ENCODE peak calls at places on chromosomes 6 and 20, in seven cellular contexts. J, M, E, K, P, L and D are unnamed samples.

GRCh38 chr6:42045538-42046460 is 4.5 kb upstream of the TAF8 start:
- DNase-seq in J (peak; percentile 84), M (peak; percentile 90), E (peak; percentile 91), K (peak; percentile 96), P (peak; percentile 85), L (peak; percentile 56), D (peak; percentile 43)

GRCh38 chr6:163356324-163356723 is 58.2 kb upstream of the QKI start:
- DNase-seq in J (no peak), M (peak; percentile 72), E (peak; percentile 79), K (peak; percentile 66), P (no peak), L (peak; percentile 51), D (no peak)

GRCh38 chr6:124480021-124480430 is 482.2 kb upstream of the RNF217 start:
- DNase-seq in J (no peak), M (no peak), E (peak; percentile 17), K (no peak), P (no peak), L (no peak), D (peak; percentile 83)

GRCh38 chr6:150987371-150987828 is 121.9 kb downstream of the MTHFD1L start:
- DNase-seq in J (no peak), M (no peak), E (peak; percentile 24), K (no peak), P (no peak), L (no peak), D (no peak)

GRCh38 chr6:118501816-118502568 is 46.1 kb upstream of the PLN start:
- DNase-seq in J (no peak), M (no peak), E (no peak), K (no peak), P (peak; percentile 8), L (no peak), D (no peak)

GRCh38 chr6:30356519-30356918 is 11.6 kb downstream of the RPP21 start:
- DNase-seq in J (no peak), M (no peak), E (no peak), K (no peak), P (no peak), L (no peak), D (no peak)

GRCh38 chr20:40160151-40160550 is 528.9 kb downstream of the MAFB start:
- DNase-seq in J (no peak), M (peak; percentile 13), E (peak; percentile 75), K (peak; percentile 26), P (peak; percentile 76), L (peak; percentile 73), D (no peak)

GRCh38 chr6:146543211-146543939 is at the start of gene RAB32:
- DNase-seq in J (peak; percentile 91), M (peak; percentile 94), E (peak; percentile 92), K (peak; percentile 94), P (peak; percentile 97), L (peak; percentile 95), D (peak; percentile 74)

GRCh38 chr6:13331516-13332348 is 3.4 kb upstream of the TBC1D7 start:
- DNase-seq in J (no peak), M (no peak), E (peak; percentile 57), K (no peak), P (peak; percentile 47), L (peak; percentile 45), D (no peak)

GRCh38 chr6:116779569-116780164 is 14.1 kb upstream of the FAM162B start:
- DNase-seq in J (no peak), M (no peak), E (peak; percentile 36), K (no peak), P (peak; percentile 70), L (peak; percentile 52), D (no peak)

GRCh38 chr6:157143171-157143884 is 180.0 kb downstream of the TMEM242 start:
- DNase-seq in J (no peak), M (peak; percentile 54), E (peak; percentile 91), K (peak; percentile 42), P (no peak), L (peak; percentile 56), D (peak; percentile 89)

GRCh38 chr6:52990342-52990741 is 4.7 kb downstream of the GSTA4 start:
- DNase-seq in J (no peak), M (no peak), E (no peak), K (no peak), P (peak; percentile 20), L (no peak), D (no peak)

GRCh38 chr6:122772724-122773123 is 6.8 kb upstream of the FABP7 start:
- DNase-seq in J (no peak), M (no peak), E (no peak), K (no peak), P (peak; percentile 28), L (no peak), D (no peak)
- TF ChIP-seq CTCF in J (no peak), M (no peak), E (no peak), K (no peak), P (no peak), L (no peak), D (no peak)

GRCh38 chr6:32799740-32800139 is 17.1 kb downstream of the HLA-DOB start:
- DNase-seq in J (no peak), M (no peak), E (no peak), K (no peak), P (no peak), L (no peak), D (no peak)

GRCh38 chr6:32792901-32793400 is 23.9 kb downstream of the HLA-DOB start:
- DNase-seq in J (no peak), M (no peak), E (no peak), K (no peak), P (no peak), L (no peak), D (no peak)

GRCh38 chr6:32794510-32794909 is 22.3 kb downstream of the HLA-DOB start:
- DNase-seq in J (no peak), M (no peak), E (no peak), K (no peak), P (no peak), L (no peak), D (no peak)

GRCh38 chr6:32799168-32799567 is 17.6 kb downstream of the HLA-DOB start:
- DNase-seq in J (no peak), M (no peak), E (no peak), K (no peak), P (no peak), L (no peak), D (no peak)

DNA sequence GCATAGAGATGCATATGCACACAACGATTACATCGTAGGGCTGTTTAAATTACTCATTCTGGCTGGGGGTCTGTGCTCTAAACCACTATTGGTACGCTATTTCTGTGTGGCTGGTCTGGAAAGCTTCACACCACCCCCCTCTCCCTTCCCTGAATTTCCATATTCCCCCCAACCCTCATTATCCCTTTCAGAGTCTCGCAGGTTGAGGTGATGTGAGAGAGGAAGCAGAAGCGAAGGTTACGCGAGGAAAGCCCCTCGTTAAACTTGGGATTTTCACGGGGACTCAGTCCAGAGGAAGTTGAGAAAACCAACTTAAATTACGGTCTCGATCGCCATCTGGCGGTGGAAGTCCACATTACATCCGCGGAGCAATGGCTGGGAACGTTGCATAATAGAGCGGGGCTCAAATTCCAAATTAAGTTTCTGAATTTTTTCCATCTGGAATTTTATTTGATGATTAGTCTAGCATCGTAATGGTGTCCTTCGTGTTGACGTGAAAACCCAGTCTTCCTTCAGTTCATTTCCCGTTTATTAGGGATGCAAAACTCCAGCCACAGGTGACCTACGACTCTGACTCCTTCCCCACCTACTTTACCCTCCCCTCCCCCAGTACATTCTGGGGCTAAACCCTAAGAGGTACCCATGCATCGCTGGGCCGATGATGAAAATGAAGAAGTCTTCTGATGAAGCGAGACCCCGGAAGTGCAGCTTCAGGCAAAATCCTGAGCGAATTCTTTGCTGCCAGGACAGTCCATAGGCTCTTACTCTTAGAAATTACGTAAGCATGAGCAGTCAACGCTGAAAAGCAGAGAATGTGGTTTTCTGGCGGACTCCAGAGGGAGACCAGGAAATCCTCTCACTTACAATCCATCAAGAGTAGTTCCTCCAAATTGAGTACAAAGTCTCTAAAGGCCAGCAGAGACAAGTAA is 19.7 kb downstream of the HLA-DOB start:
- DNase-seq in J (peak; percentile 81), M (peak; percentile 78), E (peak; percentile 65), K (peak; percentile 72), P (peak; percentile 81), L (peak; percentile 77), D (no peak)
- H3K4me3 ChIP-seq in J (no peak overlapping the region), M (peak overlapping the region; percentile 26), E (no peak overlapping the region), K (peak overlapping the region; percentile 36), P (peak overlapping the region; percentile 22), L (no peak overlapping the region), D (peak overlapping the region; percentile 21)

DNA sequence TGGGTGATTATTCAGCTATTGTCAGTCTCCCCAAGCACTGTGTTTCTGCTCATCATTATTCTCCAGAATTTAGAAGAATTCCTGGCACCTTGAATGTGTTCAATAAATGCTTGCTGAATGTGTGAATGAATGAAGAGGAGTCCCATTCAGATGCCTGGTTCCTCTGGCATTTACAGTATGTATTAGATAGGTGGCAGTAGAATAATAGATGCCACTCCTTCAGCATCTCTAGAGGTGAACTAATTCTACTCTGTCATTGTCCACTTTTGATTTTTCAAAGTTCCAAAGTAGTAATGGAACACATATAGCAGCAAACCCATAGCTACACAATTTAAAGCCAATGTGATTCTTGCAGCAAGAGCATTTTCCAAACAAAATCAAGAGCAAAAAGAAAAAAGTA is 118.9 kb upstream of the CEP162 start:
- DNase-seq in J (no peak), M (no peak), E (peak; percentile 4), K (no peak), P (no peak), L (no peak), D (no peak)
- TF ChIP-seq CTCF in J (no peak), M (no peak), E (no peak), K (no peak), P (peak; percentile 4), L (peak; percentile 25), D (no peak)

DNA sequence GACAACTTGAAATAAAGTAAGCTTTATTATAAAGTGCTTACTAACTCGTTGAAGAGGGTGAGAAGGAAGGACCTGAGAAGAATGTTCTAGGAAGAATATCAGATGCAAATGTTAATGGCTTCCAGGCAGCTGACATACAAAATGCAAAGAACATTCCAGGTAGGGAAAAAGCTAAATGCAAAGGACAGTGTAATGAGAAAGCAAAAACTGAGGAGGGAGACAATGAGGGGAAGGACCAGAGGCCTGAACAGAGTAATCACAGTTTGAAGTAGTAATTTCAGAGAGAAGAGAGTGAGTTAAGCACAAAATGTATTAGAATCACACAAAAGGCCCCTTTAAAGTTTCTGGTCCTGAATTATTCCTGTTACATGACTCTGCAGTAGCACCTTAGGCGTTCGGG is 81.3 kb downstream of the HMGCLL1 start:
- DNase-seq in J (no peak), M (no peak), E (no peak), K (no peak), P (no peak), L (no peak), D (no peak)
- H3K4me3 ChIP-seq in J (no peak overlapping the region), M (no peak overlapping the region), E (no peak overlapping the region), K (no peak overlapping the region), P (no peak overlapping the region), L (no peak overlapping the region), D (no peak overlapping the region)

GRCh38 chr6:149197482-149197881 is 120.0 kb upstream of the TAB2 start:
- DNase-seq in J (no peak), M (no peak), E (no peak), K (no peak), P (no peak), L (no peak), D (no peak)
- TF ChIP-seq CTCF in J (no peak), M (no peak), E (no peak), K (no peak), P (peak; percentile 29), L (no peak), D (no peak)